ENCODE peak calls at places on chromosome 13, in seven cellular contexts. K, D, F, J, N, X and G are unnamed samples.
A peak's percentile ranks its signal among the peaks of the same experiment; 100 is the strongest.

GRCh38 chr13:45416521-45417125 is 1.6 kb downstream of the SLC25A30 start:
- DNase-seq in K (no peak), D (no peak), F (no peak), J (no peak), N (no peak), X (no peak), G (no peak)

GRCh38 chr13:19766637-19767036 is 16.1 kb downstream of the PSPC1 start:
- DNase-seq in K (no peak), D (no peak), F (no peak), J (no peak), N (no peak), X (no peak), G (no peak)

GRCh38 chr13:96996097-96996496 is 1.8 kb upstream of the OXGR1 start:
- DNase-seq in K (no peak), D (no peak), F (no peak), J (no peak), N (no peak), X (no peak), G (no peak)

GRCh38 chr13:30569901-30570576 is 47.7 kb upstream of the USPL1 start:
- DNase-seq in K (no peak), D (no peak), F (peak; percentile 7), J (peak; percentile 36), N (peak; percentile 52), X (no peak), G (no peak)

GRCh38 chr13:51958217-51958547 is 53.1 kb downstream of the ATP7B start:
- DNase-seq in K (no peak), D (no peak), F (no peak), J (no peak), N (no peak), X (no peak), G (no peak)

GRCh38 chr13:27981006-27981708 is 7.3 kb downstream of the URAD start:
- DNase-seq in K (no peak), D (no peak), F (no peak), J (no peak), N (no peak), X (no peak), G (no peak)

GRCh38 chr13:22229916-22230315 is 559.0 kb downstream of the FGF9 start:
- DNase-seq in K (no peak), D (no peak), F (no peak), J (no peak), N (no peak), X (no peak), G (no peak)

GRCh38 chr13:90448466-90449037 is 898.9 kb upstream of the MIR17HG start:
- DNase-seq in K (no peak), D (no peak), F (no peak), J (no peak), N (no peak), X (no peak), G (no peak)

GRCh38 chr13:67052550-67053237 is 177.4 kb downstream of the PCDH9 start:
- DNase-seq in K (no peak), D (no peak), F (no peak), J (no peak), N (no peak), X (no peak), G (no peak)

GRCh38 chr13:80131204-80131603 is 209.7 kb downstream of the SPRY2 start:
- DNase-seq in K (no peak), D (peak; percentile 56), F (no peak), J (no peak), N (no peak), X (no peak), G (no peak)

GRCh38 chr13:26950546-26950945 is 190.0 kb upstream of the GPR12 start:
- DNase-seq in K (no peak), D (no peak), F (no peak), J (no peak), N (no peak), X (no peak), G (no peak)

GRCh38 chr13:31807090-31807541 is 67.8 kb downstream of the RXFP2 start:
- DNase-seq in K (no peak), D (no peak), F (no peak), J (no peak), N (no peak), X (no peak), G (no peak)

GRCh38 chr13:71797487-71797886 is 69.5 kb downstream of the DACH1 start:
- DNase-seq in K (no peak), D (no peak), F (no peak), J (no peak), N (no peak), X (no peak), G (no peak)

GRCh38 chr13:41427700-41428099 is 29.6 kb upstream of the RGCC start:
- DNase-seq in K (no peak), D (peak; percentile 19), F (no peak), J (no peak), N (no peak), X (no peak), G (no peak)

GRCh38 chr13:35309711-35310110 is 166.8 kb downstream of the MAB21L1 start:
- DNase-seq in K (no peak), D (no peak), F (no peak), J (no peak), N (no peak), X (no peak), G (no peak)

GRCh38 chr13:46086985-46087384 is 17.8 kb downstream of the CPB2 start:
- DNase-seq in K (no peak), D (no peak), F (no peak), J (no peak), N (no peak), X (no peak), G (no peak)

GRCh38 chr13:48731957-48732569 is 78.3 kb downstream of the CYSLTR2 start:
- DNase-seq in K (no peak), D (peak; percentile 44), F (peak; percentile 44), J (peak; percentile 15), N (peak; percentile 11), X (no peak), G (peak; percentile 35)

GRCh38 chr13:89375839-89376238 is 1704.7 kb downstream of the SLITRK5 start:
- DNase-seq in K (no peak), D (no peak), F (no peak), J (no peak), N (no peak), X (no peak), G (no peak)

GRCh38 chr13:76696370-76696769 is 189.8 kb downstream of the KCTD12 start:
- DNase-seq in K (no peak), D (peak; percentile 4), F (no peak), J (no peak), N (peak; percentile 40), X (no peak), G (no peak)
- TF ChIP-seq TAF1 in K (no peak), D (no peak), F (no peak), J (no peak), N (no peak), X (no peak), G (no peak)

DNA sequence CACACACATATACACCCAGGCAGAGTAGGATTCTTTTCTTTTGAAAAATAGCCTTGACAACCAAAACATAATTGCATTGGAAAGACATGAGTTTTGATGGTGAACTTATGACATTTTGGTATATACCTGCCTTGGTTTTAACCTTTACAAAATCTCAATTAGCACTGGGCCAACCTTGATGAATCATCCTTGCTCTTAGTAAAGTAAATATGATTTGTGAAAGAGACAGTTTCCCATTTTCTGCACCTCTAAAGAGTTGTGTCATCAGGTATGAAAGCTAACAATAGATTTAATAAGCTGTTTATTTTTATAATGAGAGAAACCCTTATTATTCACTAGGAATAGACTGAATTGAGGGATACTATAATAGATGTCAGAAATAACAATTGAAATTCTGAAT is 15.7 kb upstream of the ENOX1 start:
- DNase-seq in K (no peak), D (no peak), F (no peak), J (no peak), N (no peak), X (no peak), G (no peak)
- TF ChIP-seq TAF1 in K (no peak), D (no peak), F (no peak), J (no peak), N (no peak), X (no peak), G (no peak)

GRCh38 chr13:110978390-110978789 is 63.5 kb upstream of the ANKRD10 start:
- DNase-seq in K (no peak), D (no peak), F (no peak), J (no peak), N (no peak), X (no peak), G (no peak)
- TF ChIP-seq TAF1 in K (no peak), D (no peak), F (no peak), J (no peak), N (no peak), X (no peak), G (no peak)

DNA sequence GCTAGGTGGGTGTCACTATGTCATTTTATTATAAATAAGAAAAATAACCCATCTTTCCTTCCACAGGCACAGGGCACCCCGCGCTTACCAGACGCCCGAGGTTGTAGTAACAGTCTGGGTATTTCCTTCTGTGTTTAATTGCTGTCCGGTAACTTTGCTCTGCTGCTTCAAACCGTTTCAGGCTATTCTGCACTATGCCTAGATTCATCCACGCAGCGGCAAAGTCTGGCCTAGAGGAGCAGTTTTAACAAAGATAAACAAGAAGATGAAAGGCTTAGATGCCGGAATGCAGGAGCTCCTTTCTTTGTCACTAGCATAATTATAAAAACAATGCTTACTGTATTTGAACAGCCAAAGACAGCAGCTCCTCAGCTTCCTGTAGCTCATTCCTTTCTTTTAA is 36.9 kb upstream of the GGACT start:
- DNase-seq in K (no peak), D (no peak), F (no peak), J (no peak), N (no peak), X (no peak), G (no peak)
- TF ChIP-seq TAF1 in K (no peak), D (no peak), F (no peak), J (no peak), N (no peak), X (no peak), G (no peak)

GRCh38 chr13:113041293-113041690 is 64.3 kb upstream of the F7 start:
- DNase-seq in K (no peak), D (no peak), F (no peak), J (no peak), N (no peak), X (no peak), G (no peak)
- TF ChIP-seq TAF1 in K (no peak), D (no peak), F (no peak), J (no peak), N (no peak), X (no peak), G (no peak)

GRCh38 chr13:114143806-114144605 is 11.6 kb upstream of the RASA3 start:
- DNase-seq in K (no peak), D (peak; percentile 61), F (peak; percentile 53), J (no peak), N (peak; percentile 74), X (no peak), G (peak; percentile 75)
- TF ChIP-seq TAF1 in K (no peak), D (no peak), F (no peak), J (no peak), N (no peak), X (no peak), G (no peak)